ENCODE peak calls at places on chromosomes 4 and X, in eight cellular contexts. Y is ELR; W is Right ventricle myocardium inferior; C is fibroblast of the aortic adventitia; Q is stimulated activated CD4-positive, alpha-beta T cell treated with anti-CD3 and anti-CD28 coated beads, Interleukin-2, amount 100 ng/mL, for 24 hours; J is brain microvascular endothelial cell; S is NCI-H345; Z is iris pigment epithelial cell. P is an unnamed sample.

GRCh38 chr4:38650133-38650532 is 13.9 kb upstream of the KLF3 start:
- DNase-seq in Z (no peak), J (no peak), C (no peak), Q (no peak), S (no peak), W (no peak), Y (no peak), P (no peak)

GRCh38 chrX:38036471-38036870 is 30.1 kb downstream of the SYTL5 start:
- DNase-seq in Z (peak), Y (peak), Q (no peak), C (no peak), J (peak), W (no peak), S (no peak), P (no peak)

GRCh38 chr4:4343038-4343437 is 43.9 kb upstream of the NSG1 start:
- DNase-seq in W (no peak), S (no peak), C (no peak), Y (no peak), Q (no peak), Z (no peak), J (no peak), P (no peak)

GRCh38 chr4:139595989-139596679 is 40.1 kb upstream of the SETD7 start:
- DNase-seq in Z (peak), C (peak), Y (peak), J (peak), Q (no peak), S (peak), W (no peak), P (peak)

GRCh38 chr4:126986828-126987227 is 645.9 kb upstream of the INTU start:
- DNase-seq in S (no peak), Q (no peak), C (peak), Y (peak), Z (peak), W (no peak), J (peak), P (no peak)

GRCh38 chr4:174739576-174739975 is 89.5 kb downstream of the GLRA3 start:
- DNase-seq in W (no peak), S (no peak), Q (no peak), Z (peak), Y (peak), C (no peak), J (no peak), P (no peak)

GRCh38 chrX:10157545-10157944 is 770 bp downstream of the CLCN4 start:
- DNase-seq in Q (no peak), J (no peak), Y (peak), C (peak), W (no peak), Z (peak), S (no peak), P (no peak)

GRCh38 chrX:125203737-125204578 is 115.7 kb upstream of the TEX13C start:
- DNase-seq in J (no peak), Q (no peak), W (peak), Z (no peak), Y (no peak), S (no peak), C (no peak), P (peak)

GRCh38 chrX:13212191-13212651 is 107.6 kb downstream of the ATXN3L start:
- DNase-seq in Y (no peak), J (no peak), Z (no peak), W (no peak), C (peak), S (no peak), Q (no peak), P (no peak)

GRCh38 chr4:86302242-86302641 is 57.6 kb downstream of the MAPK10 start:
- DNase-seq in Y (no peak), S (peak), Z (peak), C (peak), W (peak), J (no peak), Q (no peak), P (no peak)

GRCh38 chr4:1400861-1401408 is 5.3 kb downstream of the NKX1-1 start:
- DNase-seq in C (no peak), Y (no peak), S (no peak), Z (no peak), W (no peak), J (no peak), Q (no peak), P (peak)

GRCh38 chr4:33696586-33696985 is 2547.7 kb downstream of the ARAP2 start:
- DNase-seq in J (no peak), Y (peak), C (peak), Z (peak), W (no peak), Q (no peak), S (no peak), P (no peak)

GRCh38 chr4:123449780-123450179 is 53.2 kb downstream of the SPRY1 start:
- DNase-seq in W (no peak), C (no peak), Q (no peak), Y (peak), S (no peak), Z (peak), J (peak), P (no peak)

GRCh38 chr4:168879178-168879577 is 130.9 kb downstream of the CBR4 start:
- DNase-seq in C (no peak), Y (no peak), Z (no peak), W (no peak), S (no peak), J (no peak), Q (no peak), P (no peak)

GRCh38 chr4:169724251-169724650 is 33.5 kb downstream of the HPF1 start:
- DNase-seq in W (no peak), J (peak), S (no peak), Z (peak), C (peak), Q (no peak), Y (peak), P (no peak)

P was measured in left ventricle myocardium superior.